ENCODE peak calls at places on chromosomes 3 and 15, in four cellular contexts. V, Q, Y and T are unnamed samples.

GRCh38 chr3:185647134-185647879 is 61.2 kb downstream of the SENP2 start:
- DNase-seq in V (no peak), Q (no peak), Y (no peak), T (no peak)

GRCh38 chr15:67761343-67761742 is 64.0 kb upstream of the SKOR1 start:
- DNase-seq in V (no peak), Q (no peak), Y (peak; percentile 9), T (no peak)

GRCh38 chr15:29099131-29099880 is 170.3 kb downstream of the NSMCE3 start:
- DNase-seq in V (no peak), Q (no peak), Y (no peak), T (peak; percentile 41)

GRCh38 chr15:49456166-49456565 is 33.1 kb downstream of the FGF7 start:
- DNase-seq in V (no peak), Q (no peak), Y (no peak), T (no peak)

GRCh38 chr3:188712257-188712924 is 459.4 kb upstream of the TPRG1 start:
- DNase-seq in V (no peak), Q (no peak), Y (no peak), T (no peak)

GRCh38 chr3:39021029-39021428 is 30.7 kb downstream of the SCN11A start:
- DNase-seq in V (no peak), Q (no peak), Y (no peak), T (no peak)

GRCh38 chr15:38378162-38378560 is 75.8 kb upstream of the FAM98B start:
- DNase-seq in V (no peak), Q (no peak), Y (peak; percentile 11), T (peak; percentile 72)

GRCh38 chr15:80906159-80906775 is 83.4 kb downstream of the MESD start:
- DNase-seq in V (no peak), Q (no peak), Y (no peak), T (peak; percentile 80)

DNA sequence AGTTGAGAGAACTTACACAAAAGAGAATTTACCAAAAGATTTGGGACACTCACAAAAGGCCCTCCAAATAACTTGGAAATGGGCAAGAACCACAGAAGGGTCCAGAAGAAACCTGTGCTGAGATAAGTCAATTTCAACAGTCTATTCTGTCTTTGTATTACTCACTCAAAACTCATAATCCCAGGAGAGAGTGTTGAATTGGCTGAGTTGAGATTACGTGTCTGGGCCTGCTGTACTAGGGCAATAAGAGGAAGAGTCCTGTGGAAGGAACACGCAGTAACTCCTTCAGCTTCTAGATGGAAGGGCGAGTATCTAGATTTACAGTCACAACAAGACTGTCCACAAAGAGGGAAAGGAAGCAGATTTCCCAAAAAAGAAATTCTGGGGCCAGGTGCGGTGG is 42.5 kb upstream of the DYNC1LI1 start:
- DNase-seq in V (no peak), Q (no peak), Y (no peak), T (no peak)
- H3K27ac ChIP-seq in V (no peak overlapping the region), Q (no peak overlapping the region), Y (no peak overlapping the region), T (no peak overlapping the region)

GRCh38 chr3:171000281-171000680 is 26.2 kb downstream of the SLC2A2 start:
- DNase-seq in V (no peak), Q (no peak), Y (no peak), T (no peak)
- H3K27ac ChIP-seq in V (no peak overlapping the region), Q (no peak overlapping the region), Y (peak overlapping the region; percentile 18), T (no peak overlapping the region)

DNA sequence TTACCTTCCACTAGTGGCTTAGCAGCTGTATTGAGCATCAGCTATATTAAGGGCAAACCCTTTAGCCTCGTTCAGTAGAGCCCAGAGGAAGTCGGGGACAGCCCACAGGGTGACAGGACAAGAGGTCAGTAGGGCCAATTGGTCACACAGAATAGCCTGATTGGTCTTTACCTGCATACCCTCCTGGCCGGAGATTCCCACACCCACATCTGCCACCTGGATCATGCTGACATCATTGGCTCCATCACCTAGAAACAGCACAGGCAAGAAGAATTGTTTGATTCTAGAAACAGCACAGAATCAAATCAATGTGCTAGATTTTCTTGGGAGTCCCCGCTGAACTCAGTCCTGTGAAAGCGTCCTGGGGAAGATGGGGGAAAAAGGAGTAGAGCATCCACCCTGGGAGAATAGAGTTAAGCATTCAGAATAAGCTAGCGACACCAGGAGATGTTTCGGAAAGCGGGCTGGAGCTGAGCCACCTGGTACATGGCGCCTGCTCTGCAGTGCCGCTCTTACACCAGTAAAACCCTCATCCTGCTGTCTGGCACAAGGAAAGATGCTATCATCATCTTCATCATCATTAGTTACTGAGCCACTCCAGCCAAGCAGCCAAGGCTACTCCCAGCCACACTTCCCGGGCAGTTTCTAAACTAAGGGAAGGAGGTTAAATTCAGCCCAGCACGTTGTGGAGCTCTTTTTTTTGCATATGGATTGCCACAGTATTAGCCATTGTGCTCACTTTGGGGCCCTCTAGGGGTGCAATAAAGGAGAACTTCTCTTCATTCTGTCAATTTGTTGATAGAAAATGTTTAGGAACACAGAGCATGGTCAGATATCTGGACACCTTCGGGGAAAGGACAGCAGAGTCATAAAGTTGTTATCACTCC is 171.3 kb downstream of the ATP10A start:
- DNase-seq in V (no peak), Q (no peak), Y (no peak), T (no peak)
- H3K27ac ChIP-seq in V (no peak overlapping the region), Q (peak overlapping the region; percentile 78), Y (no peak overlapping the region), T (no peak overlapping the region)

DNA sequence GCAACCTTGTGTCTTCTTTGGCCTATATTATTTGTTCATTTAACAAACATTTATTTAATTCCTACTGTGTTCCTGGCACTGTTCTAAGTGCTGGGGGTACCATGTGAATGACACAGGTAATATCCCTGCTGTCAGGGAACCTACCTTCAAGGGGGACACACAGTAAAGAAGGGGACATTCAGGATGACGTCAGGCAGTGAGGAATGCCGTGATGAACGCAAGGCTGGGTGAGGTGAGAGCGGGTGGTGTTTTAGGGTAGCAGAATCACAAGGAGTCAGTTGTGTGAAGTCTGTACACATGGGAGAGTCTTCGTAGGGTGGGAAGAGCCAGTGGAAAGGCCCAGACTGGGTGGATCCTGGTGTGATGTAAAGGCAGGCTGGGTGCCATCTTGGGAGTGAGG is 1.7 kb upstream of the FAM107A start:
- DNase-seq in V (no peak), Q (no peak), Y (no peak), T (no peak)
- H3K27ac ChIP-seq in V (no peak overlapping the region), Q (no peak overlapping the region), Y (no peak overlapping the region), T (no peak overlapping the region)

GRCh38 chr3:176950743-176951142 is 246.5 kb downstream of the TBL1XR1 start:
- DNase-seq in V (no peak), Q (no peak), Y (no peak), T (no peak)

GRCh38 chr3:176948123-176948522 is 249.2 kb downstream of the TBL1XR1 start:
- DNase-seq in V (no peak), Q (no peak), Y (no peak), T (no peak)

GRCh38 chr3:176953106-176954080 is 243.9 kb downstream of the TBL1XR1 start:
- DNase-seq in V (no peak), Q (no peak), Y (peak; percentile 75), T (no peak)

GRCh38 chr3:176951586-176952292 is 245.5 kb downstream of the TBL1XR1 start:
- DNase-seq in V (no peak), Q (no peak), Y (no peak), T (no peak)

DNA sequence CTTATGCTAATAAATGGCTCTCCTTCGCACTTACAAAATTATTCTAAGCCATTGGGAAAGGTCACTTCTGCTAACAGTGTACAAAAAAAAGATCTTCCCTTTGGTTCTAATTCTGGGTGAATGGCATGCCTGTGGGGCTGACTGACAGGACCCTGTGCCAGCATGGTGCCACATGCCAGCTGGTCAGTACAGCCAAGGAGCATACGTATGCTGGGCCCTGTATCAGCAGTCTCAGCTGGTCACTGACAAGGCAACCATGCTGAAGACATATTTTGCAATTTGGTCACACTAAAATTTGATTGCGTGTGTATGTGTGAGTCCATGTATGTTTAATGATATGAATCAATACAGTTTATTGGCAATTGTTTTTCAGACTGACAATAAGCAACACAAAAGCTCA is 246.1 kb downstream of the TBL1XR1 start:
- DNase-seq in V (no peak), Q (no peak), Y (no peak), T (no peak)
- H3K27ac ChIP-seq in V (no peak overlapping the region), Q (peak overlapping the region; percentile 10), Y (no peak overlapping the region), T (no peak overlapping the region)